ENCODE peak calls at places on chromosomes 1 and 21, in six cellular contexts. A, T, U, C, R and L are unnamed samples.
A peak's percentile ranks its signal among the peaks of the same experiment; 100 is the strongest.

GRCh38 chr1:21126324-21126723 is 50.4 kb downstream of the EIF4G3 start:
- DNase-seq in U (peak; percentile 22), R (no peak), A (no peak), C (no peak), T (no peak), L (no peak)

GRCh38 chr1:202238914-202239313 is 45.3 kb downstream of the LGR6 start:
- DNase-seq in C (no peak), U (no peak), A (no peak), R (no peak), T (no peak), L (no peak)

GRCh38 chr1:77378723-77379533 is 97.1 kb downstream of the AK5 start:
- DNase-seq in R (no peak), A (no peak), U (no peak), C (no peak), T (no peak), L (no peak)

GRCh38 chr1:181139631-181140051 is 51.1 kb downstream of the IER5 start:
- DNase-seq in C (no peak), T (no peak), R (no peak), A (no peak), U (no peak), L (no peak)

GRCh38 chr1:193589597-193590040 is 403.2 kb upstream of the B3GALT2 start:
- DNase-seq in T (no peak), U (no peak), A (peak; percentile 48), R (no peak), C (no peak), L (no peak)

GRCh38 chr1:238764779-238765178 is 621.6 kb upstream of the CHRM3 start:
- DNase-seq in T (no peak), U (no peak), A (no peak), C (no peak), R (no peak), L (no peak)

GRCh38 chr1:228463559-228464455 is 23.4 kb upstream of the RNF187 start:
- DNase-seq in R (no peak), C (no peak), T (peak; percentile 50), U (peak; percentile 86), A (no peak), L (no peak)

GRCh38 chr1:39110882-39111281 is 84.7 kb downstream of the NDUFS5 start:
- DNase-seq in T (no peak), U (peak; percentile 12), C (no peak), A (no peak), R (no peak), L (no peak)

GRCh38 chr1:171468120-171468790 is 17.1 kb upstream of the PRRC2C start:
- DNase-seq in U (no peak), C (no peak), T (no peak), A (no peak), R (no peak), L (no peak)

GRCh38 chr1:203706444-203706843 is 58.5 kb upstream of the LAX1 start:
- DNase-seq in R (no peak), C (no peak), U (no peak), A (no peak), T (no peak), L (no peak)

GRCh38 chr1:222167111-222167510 is 380.8 kb downstream of the HHIPL2 start:
- DNase-seq in C (no peak), R (peak; percentile 7), A (peak; percentile 38), U (peak; percentile 23), T (peak; percentile 26), L (peak; percentile 55)

GRCh38 chr1:206736878-206737728 is 33.5 kb upstream of the IL19 start:
- DNase-seq in U (no peak), R (no peak), T (no peak), A (no peak), C (no peak), L (no peak)

GRCh38 chr1:94522304-94522703 is 19.3 kb downstream of the F3 start:
- DNase-seq in U (no peak), A (no peak), T (no peak), C (no peak), R (peak; percentile 27), L (no peak)

GRCh38 chr1:38038836-38039235 is 7.8 kb downstream of the POU3F1 start:
- DNase-seq in R (no peak), A (no peak), C (no peak), U (no peak), T (no peak), L (no peak)

GRCh38 chr1:41540886-41541591 is 56.6 kb upstream of the EDN2 start:
- DNase-seq in A (peak; percentile 8), C (no peak), U (no peak), R (no peak), T (no peak), L (no peak)

GRCh38 chr1:84407524-84408318 is 9.4 kb downstream of the DNASE2B start:
- DNase-seq in C (no peak), T (no peak), A (no peak), U (no peak), R (no peak), L (no peak)

GRCh38 chr1:84619383-84620093 is 45.3 kb upstream of the CTBS start:
- DNase-seq in C (no peak), T (no peak), R (peak; percentile 59), A (peak; percentile 32), U (no peak), L (no peak)

GRCh38 chr1:48182441-48182840 is 40.1 kb upstream of the SLC5A9 start:
- DNase-seq in R (no peak), T (no peak), C (no peak), A (no peak), U (no peak), L (no peak)

GRCh38 chr1:154176341-154176740 is 15.6 kb downstream of the TPM3 start:
- DNase-seq in U (no peak), T (no peak), A (no peak), C (no peak), R (no peak), L (no peak)

GRCh38 chr1:31951276-31951675 is 13.1 kb upstream of the PTP4A2 start:
- DNase-seq in R (no peak), U (no peak), A (no peak), C (no peak), T (no peak), L (no peak)

GRCh38 chr1:118291686-118292085 is 106.7 kb upstream of the SPAG17 start:
- DNase-seq in A (no peak), T (peak; percentile 19), R (no peak), C (no peak), U (no peak), L (no peak)

GRCh38 chr21:38171723-38172344 is 85.0 kb upstream of the KCNJ15 start:
- DNase-seq in C (no peak), A (peak; percentile 26), U (peak; percentile 94), R (no peak), T (peak; percentile 35), L (no peak)

GRCh38 chr1:66495490-66495889 is 38.5 kb upstream of the SGIP1 start:
- DNase-seq in T (no peak), A (no peak), U (no peak), C (no peak), R (no peak), L (no peak)

GRCh38 chr1:228297822-228298221 is 90.0 kb downstream of the OBSCN start:
- DNase-seq in A (no peak), R (no peak), T (peak; percentile 8), U (no peak), C (no peak), L (no peak)

GRCh38 chr1:226653311-226653921 is 85.7 kb downstream of the ITPKB start:
- DNase-seq in R (no peak), A (no peak), T (no peak), U (no peak), C (no peak), L (no peak)

GRCh38 chr1:185533596-185533995 is 200.6 kb upstream of the HMCN1 start:
- DNase-seq in A (no peak), R (no peak), U (no peak), T (peak; percentile 21), C (no peak), L (no peak)